ENCODE peak calls at places on chromosomes 13 and 19, in four cellular contexts. One of them, this sample, is unnamed.

GRCh38 chr19:4376991-4377781 is 23.2 kb downstream of the SH3GL1 start:
- DNase-seq in HepG2: no peak
- DNase-seq in K562: no peak
- DNase-seq in GM12878: no peak
- DNase-seq in this sample: no peak

GRCh38 chr13:33639158-33639557 is 178.8 kb upstream of the RFC3 start:
- DNase-seq in HepG2: peak; percentile 66
- DNase-seq in K562: no peak
- DNase-seq in GM12878: no peak
- DNase-seq in this sample: no peak

GRCh38 chr13:23792680-23793079 is 96.5 kb downstream of the MIPEP start:
- DNase-seq in HepG2: no peak
- DNase-seq in K562: no peak
- DNase-seq in GM12878: no peak
- DNase-seq in this sample: no peak

GRCh38 chr19:50046649-50047503 is 21.1 kb downstream of the ZNF473 start:
- DNase-seq in HepG2: peak; percentile 60
- DNase-seq in K562: peak; percentile 67
- DNase-seq in GM12878: no peak
- DNase-seq in this sample: peak; percentile 84

GRCh38 chr19:30003862-30004261 is 61.8 kb downstream of the URI1 start:
- DNase-seq in HepG2: no peak
- DNase-seq in K562: no peak
- DNase-seq in GM12878: no peak
- DNase-seq in this sample: no peak

GRCh38 chr13:95536629-95537241 is 15.8 kb upstream of the CLDN10 start:
- DNase-seq in HepG2: no peak
- DNase-seq in K562: peak; percentile 11
- DNase-seq in GM12878: no peak
- DNase-seq in this sample: no peak

GRCh38 chr13:28753208-28753892 is 34.6 kb upstream of the SLC46A3 start:
- DNase-seq in HepG2: peak; percentile 75
- DNase-seq in K562: no peak
- DNase-seq in GM12878: no peak
- DNase-seq in this sample: no peak

GRCh38 chr19:2834294-2834871 is 6.9 kb upstream of the ZNF555 start:
- DNase-seq in HepG2: no peak
- DNase-seq in K562: no peak
- DNase-seq in GM12878: no peak
- DNase-seq in this sample: no peak

GRCh38 chr13:22178878-22179277 is 508.0 kb downstream of the FGF9 start:
- DNase-seq in HepG2: no peak
- DNase-seq in K562: no peak
- DNase-seq in GM12878: no peak
- DNase-seq in this sample: no peak

GRCh38 chr19:2969104-2969504 is 8.3 kb upstream of the TLE6 start:
- DNase-seq in HepG2: no peak
- DNase-seq in K562: peak; percentile 38
- DNase-seq in GM12878: no peak
- DNase-seq in this sample: no peak

GRCh38 chr13:112809332-112810310 is 119.8 kb downstream of the ATP11A start:
- DNase-seq in HepG2: no peak
- DNase-seq in K562: no peak
- DNase-seq in GM12878: no peak
- DNase-seq in this sample: no peak

GRCh38 chr13:98478134-98479129 is 98.5 kb downstream of the STK24 start:
- DNase-seq in HepG2: no peak
- DNase-seq in K562: peak; percentile 69
- DNase-seq in GM12878: peak; percentile 62
- DNase-seq in this sample: no peak

GRCh38 chr19:42075364-42075615 is 676 bp upstream of the ZNF574 start:
- DNase-seq in HepG2: no peak
- DNase-seq in K562: no peak
- DNase-seq in GM12878: no peak
- DNase-seq in this sample: no peak

GRCh38 chr13:52043675-52044074 is 19.2 kb downstream of the UTP14C start:
- DNase-seq in HepG2: peak; percentile 35
- DNase-seq in K562: no peak
- DNase-seq in GM12878: no peak
- DNase-seq in this sample: no peak

GRCh38 chr19:1570836-1571235 is 2.7 kb upstream of the MEX3D start:
- DNase-seq in HepG2: no peak
- DNase-seq in K562: no peak
- DNase-seq in GM12878: no peak
- DNase-seq in this sample: no peak

GRCh38 chr13:34208326-34208725 is 390.4 kb downstream of the RFC3 start:
- DNase-seq in HepG2: no peak
- DNase-seq in K562: no peak
- DNase-seq in GM12878: no peak
- DNase-seq in this sample: no peak

GRCh38 chr19:55633866-55634265 is 6.9 kb upstream of the ZNF580 start:
- DNase-seq in HepG2: no peak
- DNase-seq in K562: no peak
- DNase-seq in GM12878: no peak
- DNase-seq in this sample: no peak

GRCh38 chr19:35383536-35383935 is 12.7 kb downstream of the GPR42 start:
- DNase-seq in HepG2: no peak
- DNase-seq in K562: no peak
- DNase-seq in GM12878: no peak
- DNase-seq in this sample: no peak

GRCh38 chr13:54029226-54029625 is 1000.6 kb downstream of the OLFM4 start:
- DNase-seq in HepG2: no peak
- DNase-seq in K562: no peak
- DNase-seq in GM12878: peak; percentile 21
- DNase-seq in this sample: no peak

GRCh38 chr19:38666662-38667448 is 19.4 kb downstream of the ACTN4 start:
- DNase-seq in HepG2: no peak
- DNase-seq in K562: no peak
- DNase-seq in GM12878: no peak
- DNase-seq in this sample: no peak

GRCh38 chr13:19158006-19158405 is 23.6 kb downstream of the TUBA3C start:
- DNase-seq in HepG2: no peak
- DNase-seq in K562: no peak
- DNase-seq in GM12878: no peak
- DNase-seq in this sample: no peak

GRCh38 chr13:67554296-67554695 is 324.2 kb upstream of the PCDH9 start:
- DNase-seq in HepG2: no peak
- DNase-seq in K562: peak; percentile 7
- DNase-seq in GM12878: no peak
- DNase-seq in this sample: no peak

GRCh38 chr13:99353836-99354235 is 46.6 kb upstream of the GPR183 start:
- DNase-seq in HepG2: no peak
- DNase-seq in K562: no peak
- DNase-seq in GM12878: no peak
- DNase-seq in this sample: no peak

GRCh38 chr13:67515895-67516294 is 285.8 kb upstream of the PCDH9 start:
- DNase-seq in HepG2: no peak
- DNase-seq in K562: no peak
- DNase-seq in GM12878: no peak
- DNase-seq in this sample: no peak

GRCh38 chr13:49308104-49308875 is 60.6 kb downstream of the CDADC1 start:
- DNase-seq in HepG2: peak; percentile 63
- DNase-seq in K562: no peak
- DNase-seq in GM12878: no peak
- DNase-seq in this sample: no peak

GRCh38 chr19:10918359-10918758 is 10.1 kb downstream of the YIPF2 start:
- DNase-seq in HepG2: no peak
- DNase-seq in K562: no peak
- DNase-seq in GM12878: no peak
- DNase-seq in this sample: no peak

DNA sequence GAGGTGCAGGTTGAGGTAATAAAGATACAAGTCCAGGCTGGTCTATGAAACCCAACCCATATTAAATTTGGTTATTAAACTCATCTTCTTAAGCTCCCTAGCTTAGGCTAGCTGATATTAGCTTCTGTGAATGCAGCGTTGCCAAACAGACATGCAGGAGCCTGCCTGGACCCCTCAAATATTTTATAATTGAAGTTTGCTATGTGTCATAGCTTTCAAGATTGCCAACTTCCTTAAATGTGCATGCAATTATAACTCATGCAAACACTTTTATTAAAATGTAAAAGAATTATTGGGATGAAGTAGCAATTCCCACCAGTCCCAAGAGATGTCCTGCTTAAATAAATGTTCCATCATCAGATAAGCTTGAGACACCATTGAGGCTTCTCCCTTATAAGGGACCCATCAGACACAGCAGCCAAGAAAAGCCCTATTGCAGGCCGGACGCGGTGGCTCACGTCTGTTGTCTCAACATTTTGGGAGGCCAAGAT is 51.3 kb downstream of the MBNL2 start:
- DNase-seq in HepG2: no peak
- DNase-seq in K562: no peak
- DNase-seq in GM12878: no peak
- DNase-seq in this sample: no peak
- TF ChIP-seq CBX5 in HepG2: no peak
- TF ChIP-seq CBX5 in K562: no peak
- TF ChIP-seq CBX5 in GM12878: no peak
- TF ChIP-seq CBX5 in this sample: no peak

GRCh38 chr13:30120133-30120822 is 187.1 kb downstream of the KATNAL1 start:
- DNase-seq in HepG2: no peak
- DNase-seq in K562: no peak
- DNase-seq in GM12878: no peak
- DNase-seq in this sample: no peak

GRCh38 chr13:30121244-30121643 is 186.1 kb downstream of the KATNAL1 start:
- DNase-seq in HepG2: no peak
- DNase-seq in K562: no peak
- DNase-seq in GM12878: no peak
- DNase-seq in this sample: no peak

GRCh38 chr13:30121666-30122065 is 185.7 kb downstream of the KATNAL1 start:
- DNase-seq in HepG2: no peak
- DNase-seq in K562: no peak
- DNase-seq in GM12878: no peak
- DNase-seq in this sample: no peak

GRCh38 chr13:30116379-30116778 is 191.0 kb downstream of the KATNAL1 start:
- DNase-seq in HepG2: no peak
- DNase-seq in K562: no peak
- DNase-seq in GM12878: no peak
- DNase-seq in this sample: no peak

GRCh38 chr13:30119476-30119875 is 187.9 kb downstream of the KATNAL1 start:
- DNase-seq in HepG2: no peak
- DNase-seq in K562: no peak
- DNase-seq in GM12878: no peak
- DNase-seq in this sample: no peak
- TF ChIP-seq CBX5 in HepG2: no peak
- TF ChIP-seq CBX5 in K562: no peak
- TF ChIP-seq CBX5 in GM12878: no peak
- TF ChIP-seq CBX5 in this sample: no peak

GRCh38 chr13:31965361-31966066 is 66.1 kb upstream of the FRY start:
- DNase-seq in HepG2: no peak
- DNase-seq in K562: no peak
- DNase-seq in GM12878: peak; percentile 84
- DNase-seq in this sample: no peak
- TF ChIP-seq CBX5 in HepG2: no peak
- TF ChIP-seq CBX5 in K562: no peak
- TF ChIP-seq CBX5 in GM12878: peak; percentile 81
- TF ChIP-seq CBX5 in this sample: no peak

GRCh38 chr13:73090116-73090811 is 31.5 kb downstream of the KLF5 start:
- DNase-seq in HepG2: peak; percentile 95
- DNase-seq in K562: peak; percentile 45
- DNase-seq in GM12878: no peak
- DNase-seq in this sample: no peak
- TF ChIP-seq CBX5 in HepG2: peak; percentile 57
- TF ChIP-seq CBX5 in K562: no peak
- TF ChIP-seq CBX5 in GM12878: no peak
- TF ChIP-seq CBX5 in this sample: no peak

This sample was measured in H1.